ENCODE peak calls at places on chromosomes 16 and 17, in five cellular contexts. L, V, O, C and F are unnamed samples.

GRCh38 chr17:41367426-41368075 is 2.1 kb downstream of the KRT33B start:
- DNase-seq in L (no peak), V (no peak), O (no peak), C (peak), F (no peak)

GRCh38 chr17:64411999-64412771 is 21.5 kb upstream of the PECAM1 start:
- DNase-seq in L (peak), V (peak), O (peak), C (no peak), F (no peak)

GRCh38 chr17:7818026-7818425 is 16.0 kb upstream of the KDM6B start:
- DNase-seq in L (no peak), V (no peak), O (no peak), C (no peak), F (no peak)

GRCh38 chr17:58156839-58157803 is 8.9 kb downstream of the OR4D1 start:
- DNase-seq in L (no peak), V (no peak), O (no peak), C (no peak), F (no peak)

GRCh38 chr17:40490982-40491381 is 10.4 kb downstream of the TNS4 start:
- DNase-seq in L (no peak), V (no peak), O (no peak), C (no peak), F (no peak)

GRCh38 chr17:29238133-29238850 is 8.4 kb upstream of the CRYBA1 start:
- DNase-seq in L (no peak), V (peak), O (no peak), C (peak), F (no peak)

GRCh38 chr16:48592839-48593429 is 17.0 kb downstream of the N4BP1 start:
- DNase-seq in L (no peak), V (no peak), O (peak), C (no peak), F (no peak)

GRCh38 chr17:14427914-14428639 is 127.2 kb downstream of the HS3ST3B1 start:
- DNase-seq in L (no peak), V (no peak), O (peak), C (no peak), F (no peak)

GRCh38 chr17:36855459-36855858 is 81.8 kb upstream of the LHX1 start:
- DNase-seq in L (no peak), V (no peak), O (peak), C (no peak), F (no peak)

GRCh38 chr17:74567397-74567796 is at the start of gene CD300H:
- DNase-seq in L (no peak), V (no peak), O (no peak), C (no peak), F (no peak)

GRCh38 chr17:4475001-4475400 is 23.7 kb upstream of the SPNS2 start:
- DNase-seq in L (no peak), V (no peak), O (no peak), C (no peak), F (no peak)

GRCh38 chr17:63998721-63999679 is 849 bp downstream of the PRR29 start:
- DNase-seq in L (no peak), V (no peak), O (no peak), C (no peak), F (no peak)

GRCh38 chr16:86354641-86355040 is 155.7 kb upstream of the FOXF1 start:
- DNase-seq in L (no peak), V (no peak), O (no peak), C (peak), F (no peak)

GRCh38 chr17:81151039-81151677 is 14.1 kb upstream of the PVALEF start:
- DNase-seq in L (no peak), V (no peak), O (no peak), C (no peak), F (no peak)

GRCh38 chr16:11500720-11501346 is 85.9 kb downstream of the LITAF start:
- DNase-seq in L (no peak), V (no peak), O (no peak), C (no peak), F (no peak)

GRCh38 chr17:72659811-72660210 is 432.7 kb downstream of the SLC39A11 start:
- DNase-seq in L (no peak), V (no peak), O (no peak), C (no peak), F (no peak)

GRCh38 chr16:35431829-35432663 is 1972.6 kb downstream of the TP53TG3F start:
- DNase-seq in L (no peak), V (no peak), O (peak), C (no peak), F (no peak)

GRCh38 chr17:58513391-58513912 is 986 bp downstream of the MTMR4 start:
- DNase-seq in L (no peak), V (no peak), O (peak), C (no peak), F (no peak)

GRCh38 chr16:73113326-73113720 is 65.4 kb upstream of the ZFHX3 start:
- DNase-seq in L (no peak), V (no peak), O (no peak), C (peak), F (no peak)

GRCh38 chr16:69274699-69275235 is 36.4 kb upstream of the VPS4A start:
- DNase-seq in L (no peak), V (no peak), O (no peak), C (no peak), F (no peak)

GRCh38 chr16:71807905-71808592 is 585 bp downstream of the AP1G1 start:
- DNase-seq in L (no peak), V (peak), O (no peak), C (peak), F (no peak)

GRCh38 chr16:17476414-17477259 is 5.9 kb upstream of the XYLT1 start:
- DNase-seq in L (no peak), V (peak), O (peak), C (peak), F (no peak)

GRCh38 chr17:81834831-81835267 is at the start of gene PPP1R27:
- DNase-seq in L (no peak), V (no peak), O (no peak), C (no peak), F (no peak)

GRCh38 chr16:88941051-88941932 is 35.7 kb downstream of the CBFA2T3 start:
- DNase-seq in L (no peak), V (no peak), O (peak), C (no peak), F (no peak)

GRCh38 chr17:48722924-48723554 is at the start of gene PRAC2:
- DNase-seq in L (no peak), V (no peak), O (no peak), C (no peak), F (peak)

GRCh38 chr16:8572919-8573724 is 17.2 kb downstream of the TMEM114 start:
- DNase-seq in L (no peak), V (no peak), O (peak), C (peak), F (no peak)

GRCh38 chr17:35749560-35750412 is 3.3 kb downstream of the GAS2L2 start:
- DNase-seq in L (no peak), V (no peak), O (no peak), C (peak), F (no peak)

GRCh38 chr16:8756755-8757154 is 40.7 kb downstream of the TMEM186 start:
- DNase-seq in L (no peak), V (no peak), O (no peak), C (no peak), F (no peak)

GRCh38 chr17:65332375-65332774 is 195.2 kb downstream of the RGS9 start:
- DNase-seq in L (no peak), V (no peak), O (no peak), C (peak), F (no peak)

GRCh38 chr17:39706921-39707337 is 7.1 kb downstream of the ERBB2 start:
- DNase-seq in L (no peak), V (no peak), O (no peak), C (no peak), F (no peak)

GRCh38 chr16:53844796-53845195 is 140.8 kb downstream of the FTO start:
- DNase-seq in L (no peak), V (no peak), O (no peak), C (no peak), F (no peak)

DNA sequence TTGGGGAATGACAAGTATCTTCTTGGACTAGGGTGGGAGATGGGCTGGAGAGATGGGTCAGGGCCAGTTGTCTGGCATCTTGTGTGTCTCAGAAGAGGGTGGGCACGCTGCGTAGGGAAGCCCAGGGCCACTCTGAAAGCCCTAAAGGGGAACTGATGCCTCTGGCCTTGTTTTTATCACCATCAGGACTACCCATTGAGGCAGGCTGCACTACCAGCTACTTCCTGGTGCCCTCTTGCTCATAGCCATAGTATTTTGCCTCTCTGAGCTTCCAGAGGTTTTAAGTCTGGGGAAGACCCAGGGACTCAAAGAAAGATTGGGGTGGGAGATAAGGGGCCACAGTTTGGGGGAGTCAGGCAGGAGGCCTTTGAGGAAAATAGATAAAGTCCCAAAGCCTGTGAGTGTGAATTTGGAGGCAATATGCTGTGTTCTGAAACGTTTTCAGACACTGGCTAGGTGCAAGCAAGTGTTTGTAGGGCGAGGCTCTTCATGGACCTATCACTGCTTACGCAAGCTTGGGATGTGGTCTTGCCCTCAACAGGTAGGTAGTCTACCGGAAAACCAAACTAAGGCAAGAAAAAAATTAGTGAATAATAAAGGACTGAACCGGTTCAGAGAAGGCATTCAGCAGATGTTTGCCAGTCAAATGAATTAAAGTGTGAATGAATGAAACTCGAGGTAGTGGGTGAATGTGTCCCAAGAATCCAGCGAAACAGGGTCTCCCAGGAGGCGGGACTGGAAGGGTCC is 688 bp upstream of the ITGB3 start:
- DNase-seq in L (no peak), V (no peak), O (peak), C (no peak), F (no peak)
- H3K4me3 ChIP-seq in L (no peak), V (no peak), O (peak), C (peak), F (no peak)

GRCh38 chr17:51118330-51119195 is 2.1 kb downstream of the SPAG9 start:
- DNase-seq in L (peak), V (peak), O (peak), C (no peak), F (peak)

GRCh38 chr17:51120739-51121619 is at the start of gene SPAG9:
- DNase-seq in L (peak), V (peak), O (peak), C (peak), F (peak)

GRCh38 chr17:51120357-51120738 is 320 bp downstream of the SPAG9 start:
- DNase-seq in L (no peak), V (no peak), O (peak), C (peak), F (no peak)

GRCh38 chr17:51121620-51122472 is 1.2 kb upstream of the SPAG9 start:
- DNase-seq in L (peak), V (peak), O (peak), C (peak), F (peak)

DNA sequence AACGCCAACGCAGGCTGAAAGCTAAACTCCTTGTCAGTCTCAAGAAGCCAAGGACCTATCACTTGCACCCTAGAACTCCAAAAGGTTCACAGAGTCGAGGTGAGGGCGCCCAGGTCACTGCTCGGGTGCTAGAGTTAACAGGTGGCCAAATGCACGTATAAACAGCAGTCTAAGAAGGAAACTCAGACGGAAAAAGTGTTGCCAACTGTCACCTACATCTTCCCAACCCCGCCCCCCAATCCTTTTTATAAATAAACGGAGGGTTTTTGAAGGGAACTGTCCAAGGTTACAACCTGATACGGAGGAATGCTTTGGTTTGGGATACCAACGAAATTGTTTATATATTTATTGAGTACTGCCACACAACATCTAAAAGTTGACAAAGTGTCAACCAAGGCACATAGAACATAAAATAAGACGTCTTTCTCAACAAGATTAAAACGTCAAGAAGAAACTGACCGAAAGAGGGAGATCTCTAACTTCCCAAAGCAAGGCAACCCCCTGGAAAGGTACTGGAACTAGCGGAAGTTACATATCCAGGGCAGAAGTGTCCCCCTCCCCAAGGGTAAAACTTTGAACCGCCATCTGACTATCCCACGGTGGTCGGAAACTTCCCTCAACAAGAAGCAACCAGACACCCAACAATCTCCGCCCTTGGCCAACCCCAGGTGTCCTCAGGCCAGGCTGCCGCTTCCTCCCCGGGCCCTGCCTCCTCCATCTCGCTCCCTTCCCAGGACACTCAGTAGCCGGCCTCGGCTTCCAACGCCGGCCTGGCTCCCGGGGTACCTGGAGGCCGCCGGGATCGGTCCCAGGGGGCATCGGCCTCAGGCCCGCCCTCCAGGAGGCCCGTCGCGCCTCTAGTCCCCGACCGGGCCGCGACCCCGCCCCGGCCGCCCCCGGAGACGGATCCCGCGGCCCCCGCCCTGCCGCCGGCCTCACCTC is 982 bp downstream of the SPAG9 start:
- DNase-seq in L (peak), V (peak), O (peak), C (peak), F (no peak)
- TF ChIP-seq CTCF in L (no peak), V (no peak), O (no peak), C (peak), F (peak)

DNA sequence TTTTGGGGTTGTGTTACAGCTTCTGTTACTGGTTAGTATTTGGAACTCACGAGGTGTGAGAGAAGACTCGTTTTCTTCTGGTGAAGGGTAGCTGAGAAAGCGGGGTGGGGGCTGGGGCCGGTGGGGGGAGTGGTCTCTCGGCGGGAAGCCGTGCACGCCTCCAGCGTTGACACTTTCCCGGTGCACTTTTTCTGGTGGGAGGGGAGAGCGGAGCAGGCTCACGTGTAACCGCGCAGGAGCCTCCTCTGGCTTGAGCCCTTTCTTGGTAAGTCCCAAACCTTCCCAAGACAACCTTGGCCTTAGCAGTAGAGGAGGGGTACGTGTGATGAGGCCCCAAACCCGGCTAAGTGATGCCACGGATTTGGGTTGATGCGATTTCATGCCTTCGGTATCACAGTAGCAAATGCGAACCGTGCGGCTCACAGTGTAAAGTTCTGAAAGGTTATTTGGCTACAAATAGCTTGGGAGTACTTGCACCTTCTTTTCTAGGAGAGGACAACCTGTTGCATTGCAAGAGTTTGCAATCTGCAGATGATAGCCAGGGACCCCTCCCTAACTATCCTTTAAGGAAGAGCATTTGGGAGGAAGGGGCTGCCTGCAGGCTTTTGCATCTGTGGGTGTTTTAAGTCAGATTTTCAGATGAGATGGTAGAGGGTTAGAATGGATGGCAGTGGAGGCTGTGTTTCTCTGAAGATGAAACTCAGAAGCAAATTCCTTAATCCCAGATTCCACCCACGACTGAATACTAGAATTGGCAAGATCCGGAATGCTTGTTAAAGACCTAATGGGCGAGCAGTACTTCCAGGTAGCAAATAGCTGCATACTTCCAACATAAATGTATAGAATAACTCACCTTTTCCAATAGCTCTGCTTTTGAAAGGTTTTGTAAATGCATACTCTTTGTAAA is 1.5 kb downstream of the HLF start:
- DNase-seq in L (no peak), V (no peak), O (no peak), C (no peak), F (no peak)
- H3K4me3 ChIP-seq in L (peak), V (peak), O (no peak), C (no peak), F (no peak)

GRCh38 chr17:44832821-44833220 is 2.7 kb upstream of the GJC1 start:
- DNase-seq in L (no peak), V (no peak), O (no peak), C (no peak), F (no peak)
- TF ChIP-seq CTCF in L (no peak), V (no peak), O (no peak), C (no peak), F (no peak)

GRCh38 chr17:46964315-46965265 is 14.5 kb downstream of the RPRML start:
- DNase-seq in L (no peak), V (no peak), O (no peak), C (peak), F (no peak)
- H3K4me3 ChIP-seq in L (no peak), V (no peak), O (no peak), C (no peak), F (no peak)

DNA sequence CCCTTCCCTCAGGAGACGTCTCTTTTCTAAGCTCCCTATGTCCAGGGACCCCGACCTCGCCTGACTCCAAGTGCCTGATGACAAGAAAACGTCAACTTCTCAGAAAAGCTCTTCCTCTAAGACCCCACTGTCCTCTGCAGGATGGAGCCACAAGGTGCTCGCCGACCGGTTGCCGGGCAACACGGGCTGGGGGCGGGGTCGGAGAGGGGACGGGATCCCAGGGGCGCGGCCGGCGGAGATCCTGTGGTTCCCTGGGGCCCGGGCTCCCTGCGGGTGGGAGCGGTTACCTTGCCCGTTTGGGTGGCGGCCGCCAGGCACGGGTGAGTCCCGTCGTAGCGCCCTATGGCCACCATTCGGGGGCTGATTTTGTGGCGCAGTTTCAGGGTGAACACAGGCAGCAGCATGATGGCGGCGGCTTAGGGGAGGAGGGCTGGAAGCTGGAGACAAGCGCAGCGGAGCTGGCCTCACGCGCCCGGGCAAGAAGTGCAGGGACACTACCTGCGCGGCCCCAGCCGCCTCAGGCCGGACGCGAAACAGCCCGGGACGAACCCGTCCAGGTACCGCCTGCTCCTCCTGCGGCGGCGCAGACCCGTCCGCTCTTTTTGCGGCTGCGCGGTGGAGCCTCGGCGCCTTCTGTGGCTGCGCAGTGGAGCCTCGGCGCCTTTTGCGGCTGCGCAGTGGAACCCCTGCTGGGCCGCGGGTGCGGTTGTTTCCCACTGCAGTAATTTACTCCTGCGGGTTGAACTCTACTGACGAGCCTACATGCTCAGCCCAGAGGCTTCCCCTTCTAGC is at the start of gene BBS2:
- DNase-seq in L (peak), V (peak), O (peak), C (peak), F (peak)
- TF ChIP-seq CTCF in L (no peak), V (no peak), O (peak), C (no peak), F (no peak)

GRCh38 chr17:61454095-61454931 is 2.1 kb downstream of the TBX4 start:
- DNase-seq in L (no peak), V (no peak), O (no peak), C (no peak), F (no peak)
- H3K4me3 ChIP-seq in L (peak), V (no peak), O (no peak), C (no peak), F (no peak)